ENCODE peak calls at places on chromosomes 12 and 14, in five cellular contexts. H, O, Z, Y and D are unnamed samples.

GRCh38 chr12:107417004-107417403 is 268.6 kb upstream of the PWP1 start:
- DNase-seq in Z (no peak), H (no peak), O (no peak), Y (no peak), D (no peak)

GRCh38 chr12:11797317-11797913 is 147.9 kb downstream of the ETV6 start:
- DNase-seq in Y (no peak), Z (no peak), O (no peak), H (no peak), D (no peak)

GRCh38 chr14:54348001-54348611 is 48.7 kb upstream of the CDKN3 start:
- DNase-seq in Y (peak; percentile 51), O (no peak), Z (peak; percentile 36), H (peak; percentile 69), D (peak; percentile 64)

GRCh38 chr12:45192041-45192695 is 23.7 kb upstream of the ANO6 start:
- DNase-seq in Y (peak; percentile 69), Z (no peak), H (no peak), O (no peak), D (peak; percentile 42)

GRCh38 chr12:46300906-46301305 is 32.1 kb upstream of the SLC38A1 start:
- DNase-seq in Y (no peak), O (no peak), Z (peak; percentile 20), H (no peak), D (no peak)

GRCh38 chr12:10285919-10286318 is 21.8 kb upstream of the KLRD1 start:
- DNase-seq in O (no peak), Z (no peak), Y (no peak), H (no peak), D (no peak)

GRCh38 chr14:74508292-74508731 is 14.7 kb downstream of the ISCA2 start:
- DNase-seq in H (no peak), O (no peak), Z (no peak), Y (peak; percentile 41), D (no peak)

GRCh38 chr14:101495827-101496778 is 65.2 kb upstream of the DIO3 start:
- DNase-seq in O (no peak), H (peak; percentile 43), Z (no peak), Y (no peak), D (peak; percentile 6)

GRCh38 chr12:62647586-62647985 is 181.0 kb downstream of the MON2 start:
- DNase-seq in Y (no peak), H (no peak), O (peak; percentile 59), Z (no peak), D (peak; percentile 76)

GRCh38 chr14:61524211-61524806 is 171.0 kb upstream of the HIF1A start:
- DNase-seq in H (no peak), O (no peak), Z (no peak), Y (peak; percentile 77), D (no peak)

GRCh38 chr14:61525293-61526011 is 169.9 kb upstream of the HIF1A start:
- DNase-seq in Z (peak; percentile 54), O (peak; percentile 45), H (no peak), Y (peak; percentile 88), D (no peak)

GRCh38 chr14:61526405-61527312 is 168.7 kb upstream of the HIF1A start:
- DNase-seq in H (no peak), Y (no peak), Z (no peak), O (peak; percentile 54), D (peak; percentile 33)

GRCh38 chr14:61523751-61524150 is 171.6 kb upstream of the HIF1A start:
- DNase-seq in Z (no peak), Y (no peak), O (no peak), H (no peak), D (no peak)

GRCh38 chr14:61524936-61525292 is 170.4 kb upstream of the HIF1A start:
- DNase-seq in O (no peak), Y (no peak), H (no peak), Z (no peak), D (no peak)
- H3K27ac ChIP-seq in O (peak overlapping the region; percentile 66), Y (peak overlapping the region; percentile 92), H (no peak overlapping the region), Z (peak overlapping the region; percentile 55), D (peak overlapping the region; percentile 70)

GRCh38 chr12:133192847-133193246 is 11.6 kb downstream of the ZNF268 start:
- DNase-seq in O (no peak), Y (no peak), Z (no peak), H (no peak), D (no peak)
- H3K9me3 ChIP-seq in O (peaks cover 88% of the 10 kb centered on the region), Y (peaks cover 88% of the 10 kb centered on the region), Z (no peaks in the 10 kb centered on the region), H (peaks cover 88% of the 10 kb centered on the region), D (peaks cover 6% of the 10 kb centered on the region)

DNA sequence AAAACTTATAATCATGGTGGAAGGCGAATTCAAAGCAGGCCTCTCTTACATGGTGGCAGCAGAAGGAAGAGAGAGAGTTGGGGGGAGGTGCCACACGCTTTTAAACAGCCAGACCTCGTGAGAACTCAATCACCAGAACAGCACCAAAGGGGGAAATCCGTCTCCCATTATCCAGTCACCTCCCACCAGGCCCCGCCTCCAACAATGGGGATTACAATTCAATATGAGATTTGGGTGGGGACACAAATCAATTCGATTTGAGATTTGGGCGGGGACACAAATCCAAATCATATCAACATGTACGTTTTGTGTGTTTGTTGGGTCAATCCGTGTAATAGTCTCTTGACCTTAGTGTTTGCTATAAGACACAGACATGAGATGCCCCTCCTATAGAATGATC is 21.8 kb upstream of the WNK1 start:
- DNase-seq in Z (no peak), O (no peak), H (no peak), Y (no peak), D (no peak)
- H3K4me1 ChIP-seq in Z (no peaks in the 10 kb centered on the region), O (no peaks in the 10 kb centered on the region), H (no peaks in the 10 kb centered on the region), Y (peaks cover 22% of the 10 kb centered on the region), D (no peaks in the 10 kb centered on the region)

GRCh38 chr12:103882861-103883596 is 42.0 kb upstream of the NT5DC3 start:
- DNase-seq in Z (peak; percentile 25), H (no peak), O (no peak), Y (no peak), D (peak; percentile 19)
- H3K27ac ChIP-seq in Z (no peak overlapping the region), H (no peak overlapping the region), O (no peak overlapping the region), Y (no peak overlapping the region), D (no peak overlapping the region)

GRCh38 chr14:40685764-40686163 is 920.9 kb upstream of the LRFN5 start:
- DNase-seq in O (no peak), H (no peak), Z (no peak), Y (no peak), D (no peak)

GRCh38 chr14:40694026-40694425 is 912.6 kb upstream of the LRFN5 start:
- DNase-seq in H (no peak), O (no peak), Z (no peak), Y (no peak), D (no peak)

GRCh38 chr14:40691066-40691465 is 915.6 kb upstream of the LRFN5 start:
- DNase-seq in O (no peak), H (no peak), Y (no peak), Z (no peak), D (no peak)
- H3K9me3 ChIP-seq in O (no peaks in the 10 kb centered on the region), H (no peaks in the 10 kb centered on the region), Y (no peaks in the 10 kb centered on the region), Z (no peaks in the 10 kb centered on the region), D (no peaks in the 10 kb centered on the region)

GRCh38 chr14:99789581-99789980 is 3.6 kb upstream of the EML1 start:
- DNase-seq in O (no peak), Y (no peak), H (no peak), Z (no peak), D (no peak)
- H3K4me1 ChIP-seq in O (peaks cover 45% of the 10 kb centered on the region), Y (peaks cover 13% of the 10 kb centered on the region), H (peaks cover 7% of the 10 kb centered on the region), Z (peaks cover 4% of the 10 kb centered on the region), D (peaks cover 6% of the 10 kb centered on the region)

GRCh38 chr12:132275631-132276030 is 53.8 kb downstream of the GALNT9 start:
- DNase-seq in Z (no peak), O (peak; percentile 6), Y (no peak), H (no peak), D (no peak)
- H3K27ac ChIP-seq in Z (no peak overlapping the region), O (no peak overlapping the region), Y (no peak overlapping the region), H (no peak overlapping the region), D (no peak overlapping the region)